ENCODE peak calls at places on chromosomes 4 and X, in five cellular contexts. One of them, this sample, is unnamed.

GRCh38 chr4:189096717-189097116 is 844.0 kb upstream of the FRG1 start:
- DNase-seq in NCI-H2081 treated with DMSO at 0.1 percent for 48 hours: no peak
- DNase-seq in activated T-helper 1 cell treated with Interleukin-2 at 50 U/mL for 16 hours: no peak
- DNase-seq in stimulated activated CD4-positive, alpha-beta T cell treated with anti-CD3 and anti-CD28 coated beads, Interleukin-15, amount 100 ng/mL, for 1 hour: no peak
- DNase-seq in transverse colon: no peak
- DNase-seq in this sample: no peak

GRCh38 chrX:147913570-147913969 is 1.9 kb downstream of the FMR1 start:
- DNase-seq in activated T-helper 1 cell treated with Interleukin-2 at 50 U/mL for 16 hours: no peak
- DNase-seq in NCI-H2081 treated with DMSO at 0.1 percent for 48 hours: no peak
- DNase-seq in stimulated activated CD4-positive, alpha-beta T cell treated with anti-CD3 and anti-CD28 coated beads, Interleukin-15, amount 100 ng/mL, for 1 hour: no peak
- DNase-seq in transverse colon: no peak
- DNase-seq in this sample: no peak

GRCh38 chr4:123104275-123104674 is 181.9 kb upstream of the NUDT6 start:
- DNase-seq in transverse colon: no peak
- DNase-seq in activated T-helper 1 cell treated with Interleukin-2 at 50 U/mL for 16 hours: no peak
- DNase-seq in stimulated activated CD4-positive, alpha-beta T cell treated with anti-CD3 and anti-CD28 coated beads, Interleukin-15, amount 100 ng/mL, for 1 hour: no peak
- DNase-seq in NCI-H2081 treated with DMSO at 0.1 percent for 48 hours: no peak
- DNase-seq in this sample: no peak

GRCh38 chr4:66972087-66972486 is 573.2 kb downstream of the CENPC start:
- DNase-seq in NCI-H2081 treated with DMSO at 0.1 percent for 48 hours: no peak
- DNase-seq in stimulated activated CD4-positive, alpha-beta T cell treated with anti-CD3 and anti-CD28 coated beads, Interleukin-15, amount 100 ng/mL, for 1 hour: no peak
- DNase-seq in transverse colon: no peak
- DNase-seq in activated T-helper 1 cell treated with Interleukin-2 at 50 U/mL for 16 hours: no peak
- DNase-seq in this sample: no peak

GRCh38 chrX:123905334-123905733 is 45.5 kb downstream of the XIAP start:
- DNase-seq in activated T-helper 1 cell treated with Interleukin-2 at 50 U/mL for 16 hours: no peak
- DNase-seq in transverse colon: no peak
- DNase-seq in NCI-H2081 treated with DMSO at 0.1 percent for 48 hours: no peak
- DNase-seq in stimulated activated CD4-positive, alpha-beta T cell treated with anti-CD3 and anti-CD28 coated beads, Interleukin-15, amount 100 ng/mL, for 1 hour: no peak
- DNase-seq in this sample: no peak

GRCh38 chr4:150007512-150007911 is 70.7 kb upstream of the DCLK2 start:
- DNase-seq in transverse colon: no peak
- DNase-seq in NCI-H2081 treated with DMSO at 0.1 percent for 48 hours: no peak
- DNase-seq in stimulated activated CD4-positive, alpha-beta T cell treated with anti-CD3 and anti-CD28 coated beads, Interleukin-15, amount 100 ng/mL, for 1 hour: no peak
- DNase-seq in activated T-helper 1 cell treated with Interleukin-2 at 50 U/mL for 16 hours: no peak
- DNase-seq in this sample: no peak

GRCh38 chrX:155966876-155967275 is 30.6 kb upstream of the IL9R start:
- DNase-seq in stimulated activated CD4-positive, alpha-beta T cell treated with anti-CD3 and anti-CD28 coated beads, Interleukin-15, amount 100 ng/mL, for 1 hour: no peak
- DNase-seq in activated T-helper 1 cell treated with Interleukin-2 at 50 U/mL for 16 hours: no peak
- DNase-seq in NCI-H2081 treated with DMSO at 0.1 percent for 48 hours: no peak
- DNase-seq in transverse colon: peak
- DNase-seq in this sample: no peak

GRCh38 chr4:15756361-15756861 is 21.7 kb upstream of the CD38 start:
- DNase-seq in NCI-H2081 treated with DMSO at 0.1 percent for 48 hours: no peak
- DNase-seq in stimulated activated CD4-positive, alpha-beta T cell treated with anti-CD3 and anti-CD28 coated beads, Interleukin-15, amount 100 ng/mL, for 1 hour: peak
- DNase-seq in activated T-helper 1 cell treated with Interleukin-2 at 50 U/mL for 16 hours: peak
- DNase-seq in transverse colon: peak
- DNase-seq in this sample: no peak

GRCh38 chr4:20992002-20992401 is 291.7 kb downstream of the PACRGL start:
- DNase-seq in stimulated activated CD4-positive, alpha-beta T cell treated with anti-CD3 and anti-CD28 coated beads, Interleukin-15, amount 100 ng/mL, for 1 hour: no peak
- DNase-seq in NCI-H2081 treated with DMSO at 0.1 percent for 48 hours: no peak
- DNase-seq in transverse colon: peak
- DNase-seq in activated T-helper 1 cell treated with Interleukin-2 at 50 U/mL for 16 hours: no peak
- DNase-seq in this sample: no peak

GRCh38 chr4:167100120-167100519 is 134.2 kb downstream of the SPOCK3 start:
- DNase-seq in activated T-helper 1 cell treated with Interleukin-2 at 50 U/mL for 16 hours: no peak
- DNase-seq in stimulated activated CD4-positive, alpha-beta T cell treated with anti-CD3 and anti-CD28 coated beads, Interleukin-15, amount 100 ng/mL, for 1 hour: no peak
- DNase-seq in NCI-H2081 treated with DMSO at 0.1 percent for 48 hours: peak
- DNase-seq in transverse colon: no peak
- DNase-seq in this sample: no peak

GRCh38 chr4:36824682-36825081 is 419.9 kb upstream of the NWD2 start:
- DNase-seq in NCI-H2081 treated with DMSO at 0.1 percent for 48 hours: no peak
- DNase-seq in transverse colon: no peak
- DNase-seq in stimulated activated CD4-positive, alpha-beta T cell treated with anti-CD3 and anti-CD28 coated beads, Interleukin-15, amount 100 ng/mL, for 1 hour: no peak
- DNase-seq in activated T-helper 1 cell treated with Interleukin-2 at 50 U/mL for 16 hours: no peak
- DNase-seq in this sample: no peak

GRCh38 chrX:117397846-117398245 is 718.8 kb downstream of the KLHL13 start:
- DNase-seq in NCI-H2081 treated with DMSO at 0.1 percent for 48 hours: no peak
- DNase-seq in activated T-helper 1 cell treated with Interleukin-2 at 50 U/mL for 16 hours: no peak
- DNase-seq in stimulated activated CD4-positive, alpha-beta T cell treated with anti-CD3 and anti-CD28 coated beads, Interleukin-15, amount 100 ng/mL, for 1 hour: no peak
- DNase-seq in transverse colon: no peak
- DNase-seq in this sample: no peak

GRCh38 chr4:34046580-34046979 is 2197.7 kb downstream of the ARAP2 start:
- DNase-seq in NCI-H2081 treated with DMSO at 0.1 percent for 48 hours: no peak
- DNase-seq in activated T-helper 1 cell treated with Interleukin-2 at 50 U/mL for 16 hours: no peak
- DNase-seq in transverse colon: no peak
- DNase-seq in stimulated activated CD4-positive, alpha-beta T cell treated with anti-CD3 and anti-CD28 coated beads, Interleukin-15, amount 100 ng/mL, for 1 hour: no peak
- DNase-seq in this sample: no peak

GRCh38 chrX:39602226-39602625 is 495.5 kb downstream of the BCOR start:
- DNase-seq in NCI-H2081 treated with DMSO at 0.1 percent for 48 hours: no peak
- DNase-seq in stimulated activated CD4-positive, alpha-beta T cell treated with anti-CD3 and anti-CD28 coated beads, Interleukin-15, amount 100 ng/mL, for 1 hour: no peak
- DNase-seq in transverse colon: no peak
- DNase-seq in activated T-helper 1 cell treated with Interleukin-2 at 50 U/mL for 16 hours: no peak
- DNase-seq in this sample: no peak

GRCh38 chr4:14375816-14376215 is 626.5 kb upstream of the CPEB2 start:
- DNase-seq in stimulated activated CD4-positive, alpha-beta T cell treated with anti-CD3 and anti-CD28 coated beads, Interleukin-15, amount 100 ng/mL, for 1 hour: no peak
- DNase-seq in activated T-helper 1 cell treated with Interleukin-2 at 50 U/mL for 16 hours: no peak
- DNase-seq in transverse colon: no peak
- DNase-seq in NCI-H2081 treated with DMSO at 0.1 percent for 48 hours: no peak
- DNase-seq in this sample: no peak

GRCh38 chr4:6085028-6085942 is 67.1 kb upstream of the C4orf50 start:
- DNase-seq in transverse colon: no peak
- DNase-seq in stimulated activated CD4-positive, alpha-beta T cell treated with anti-CD3 and anti-CD28 coated beads, Interleukin-15, amount 100 ng/mL, for 1 hour: no peak
- DNase-seq in activated T-helper 1 cell treated with Interleukin-2 at 50 U/mL for 16 hours: no peak
- DNase-seq in NCI-H2081 treated with DMSO at 0.1 percent for 48 hours: no peak
- DNase-seq in this sample: no peak

GRCh38 chr4:135840781-135841180 is 1639.2 kb upstream of the PABPC4L start:
- DNase-seq in activated T-helper 1 cell treated with Interleukin-2 at 50 U/mL for 16 hours: no peak
- DNase-seq in stimulated activated CD4-positive, alpha-beta T cell treated with anti-CD3 and anti-CD28 coated beads, Interleukin-15, amount 100 ng/mL, for 1 hour: no peak
- DNase-seq in NCI-H2081 treated with DMSO at 0.1 percent for 48 hours: no peak
- DNase-seq in transverse colon: no peak
- DNase-seq in this sample: no peak

GRCh38 chr4:66266035-66266434 is 595.7 kb upstream of the EPHA5 start:
- DNase-seq in NCI-H2081 treated with DMSO at 0.1 percent for 48 hours: no peak
- DNase-seq in transverse colon: no peak
- DNase-seq in stimulated activated CD4-positive, alpha-beta T cell treated with anti-CD3 and anti-CD28 coated beads, Interleukin-15, amount 100 ng/mL, for 1 hour: no peak
- DNase-seq in activated T-helper 1 cell treated with Interleukin-2 at 50 U/mL for 16 hours: no peak
- DNase-seq in this sample: peak

GRCh38 chr4:137390707-137391106 is 141.6 kb downstream of the PCDH18 start:
- DNase-seq in NCI-H2081 treated with DMSO at 0.1 percent for 48 hours: no peak
- DNase-seq in transverse colon: no peak
- DNase-seq in stimulated activated CD4-positive, alpha-beta T cell treated with anti-CD3 and anti-CD28 coated beads, Interleukin-15, amount 100 ng/mL, for 1 hour: no peak
- DNase-seq in activated T-helper 1 cell treated with Interleukin-2 at 50 U/mL for 16 hours: no peak
- DNase-seq in this sample: no peak

GRCh38 chrX:107574054-107574683 is 54.1 kb upstream of the PRPS1 start:
- DNase-seq in activated T-helper 1 cell treated with Interleukin-2 at 50 U/mL for 16 hours: no peak
- DNase-seq in NCI-H2081 treated with DMSO at 0.1 percent for 48 hours: no peak
- DNase-seq in stimulated activated CD4-positive, alpha-beta T cell treated with anti-CD3 and anti-CD28 coated beads, Interleukin-15, amount 100 ng/mL, for 1 hour: no peak
- DNase-seq in transverse colon: no peak
- DNase-seq in this sample: no peak

GRCh38 chr4:70676554-70677090 is 10.3 kb upstream of the JCHAIN start:
- DNase-seq in activated T-helper 1 cell treated with Interleukin-2 at 50 U/mL for 16 hours: no peak
- DNase-seq in stimulated activated CD4-positive, alpha-beta T cell treated with anti-CD3 and anti-CD28 coated beads, Interleukin-15, amount 100 ng/mL, for 1 hour: no peak
- DNase-seq in transverse colon: no peak
- DNase-seq in NCI-H2081 treated with DMSO at 0.1 percent for 48 hours: no peak
- DNase-seq in this sample: no peak

GRCh38 chr4:8044699-8045098 is 105.0 kb upstream of the AFAP1 start:
- DNase-seq in transverse colon: peak
- DNase-seq in stimulated activated CD4-positive, alpha-beta T cell treated with anti-CD3 and anti-CD28 coated beads, Interleukin-15, amount 100 ng/mL, for 1 hour: no peak
- DNase-seq in NCI-H2081 treated with DMSO at 0.1 percent for 48 hours: peak
- DNase-seq in activated T-helper 1 cell treated with Interleukin-2 at 50 U/mL for 16 hours: no peak
- DNase-seq in this sample: no peak

GRCh38 chrX:150164971-150165605 is 198.0 kb upstream of the MAMLD1 start:
- DNase-seq in transverse colon: no peak
- DNase-seq in stimulated activated CD4-positive, alpha-beta T cell treated with anti-CD3 and anti-CD28 coated beads, Interleukin-15, amount 100 ng/mL, for 1 hour: no peak
- DNase-seq in NCI-H2081 treated with DMSO at 0.1 percent for 48 hours: no peak
- DNase-seq in activated T-helper 1 cell treated with Interleukin-2 at 50 U/mL for 16 hours: no peak
- DNase-seq in this sample: no peak

GRCh38 chr4:178836865-178837264 is 1394.6 kb upstream of the AGA start:
- DNase-seq in transverse colon: no peak
- DNase-seq in stimulated activated CD4-positive, alpha-beta T cell treated with anti-CD3 and anti-CD28 coated beads, Interleukin-15, amount 100 ng/mL, for 1 hour: no peak
- DNase-seq in NCI-H2081 treated with DMSO at 0.1 percent for 48 hours: no peak
- DNase-seq in activated T-helper 1 cell treated with Interleukin-2 at 50 U/mL for 16 hours: no peak
- DNase-seq in this sample: no peak

This sample was measured in left cardiac atrium.